ENCODE peak calls at places on chromosomes 6 and 20, in nine cellular contexts. R is MM.1S, L is H9, Q is SK-N-SH, T is fibroblast of lung, F is DND-41, A is PC-3, U is neuronal stem cell, I is hepatocyte. D is an unnamed sample.

GRCh38 chr6:39166189-39166917 is 51.4 kb upstream of the SAYSD1 start:
- DNase-seq in A (peak), L (peak), F (peak), Q (peak), R (peak), U (peak), I (peak), T (peak), D (peak)

GRCh38 chr6:42550277-42550676 is 13.6 kb upstream of the UBR2 start:
- DNase-seq in F (no peak), A (no peak), U (no peak), T (no peak), Q (no peak), R (no peak), L (no peak), I (no peak), D (no peak)

GRCh38 chr6:44474643-44475042 is 87.1 kb downstream of the CDC5L start:
- DNase-seq in U (no peak), Q (no peak), L (no peak), F (no peak), A (peak), I (no peak), T (no peak), R (no peak), D (no peak)

GRCh38 chr6:100568255-100568654 is 103.5 kb upstream of the SIM1 start:
- DNase-seq in T (peak), Q (no peak), U (no peak), A (no peak), I (no peak), R (no peak), L (no peak), F (peak), D (no peak)

GRCh38 chr6:26250806-26251075 is 114.3 kb upstream of the BTN3A2 start:
- DNase-seq in R (no peak), U (no peak), I (no peak), T (no peak), F (no peak), A (no peak), Q (no peak), L (no peak), D (peak)

GRCh38 chr6:3240595-3240994 is 13.1 kb upstream of the TUBB2B start:
- DNase-seq in Q (no peak), L (no peak), I (no peak), R (no peak), U (no peak), T (no peak), F (no peak), A (no peak), D (no peak)

GRCh38 chr6:23655502-23655901 is 470.5 kb upstream of the NRSN1 start:
- DNase-seq in R (no peak), Q (peak), I (no peak), A (no peak), L (no peak), T (no peak), F (no peak), U (no peak), D (no peak)

GRCh38 chr6:105882833-105883232 is 203.3 kb upstream of the PRDM1 start:
- DNase-seq in F (no peak), Q (no peak), A (no peak), I (no peak), T (peak), L (no peak), U (no peak), R (no peak), D (no peak)

GRCh38 chr6:69696273-69696672 is 100.5 kb downstream of the LMBRD1 start:
- DNase-seq in Q (no peak), A (peak), R (no peak), U (no peak), F (no peak), I (no peak), L (no peak), T (peak), D (no peak)

GRCh38 chr6:12147557-12148316 is 135.6 kb downstream of the HIVEP1 start:
- DNase-seq in Q (no peak), U (no peak), L (no peak), R (no peak), A (peak), I (no peak), F (no peak), T (peak), D (no peak)

GRCh38 chr6:71082033-71082620 is 125.3 kb upstream of the B3GAT2 start:
- DNase-seq in I (no peak), U (no peak), T (peak), F (no peak), A (no peak), L (no peak), R (no peak), Q (no peak), D (no peak)

GRCh38 chr20:52890130-52890529 is 82.0 kb upstream of the TSHZ2 start:
- DNase-seq in R (no peak), I (no peak), F (no peak), Q (no peak), T (no peak), L (no peak), A (no peak), U (no peak), D (no peak)

GRCh38 chr6:150392452-150393220 is 23.8 kb downstream of the IYD start:
- DNase-seq in R (no peak), A (peak), Q (no peak), U (no peak), F (no peak), I (peak), L (no peak), T (no peak), D (no peak)

GRCh38 chr6:145809785-145810184 is 4.8 kb downstream of the FBXO30 start:
- DNase-seq in T (peak), A (no peak), L (no peak), F (no peak), U (no peak), I (no peak), R (no peak), Q (no peak), D (no peak)

GRCh38 chr6:90521955-90522354 is 64.9 kb downstream of the MAP3K7 start:
- DNase-seq in R (no peak), Q (no peak), L (no peak), U (no peak), T (no peak), I (no peak), A (no peak), F (no peak), D (no peak)

GRCh38 chr6:90098637-90099036 is 198.0 kb downstream of the BACH2 start:
- DNase-seq in L (no peak), T (peak), I (no peak), Q (no peak), F (no peak), U (no peak), A (no peak), R (no peak), D (no peak)

GRCh38 chr6:170445487-170445886 is 107.6 kb downstream of the PSMB1 start:
- DNase-seq in Q (no peak), L (no peak), F (no peak), T (no peak), I (no peak), R (no peak), A (no peak), U (no peak), D (no peak)

GRCh38 chr20:41537865-41538264 is 80.3 kb downstream of the CHD6 start:
- DNase-seq in F (no peak), A (no peak), Q (no peak), R (no peak), I (no peak), U (no peak), L (no peak), T (no peak), D (no peak)

GRCh38 chr20:20606046-20606445 is 106.4 kb downstream of the RALGAPA2 start:
- DNase-seq in I (no peak), F (no peak), T (no peak), U (no peak), R (no peak), Q (no peak), L (no peak), A (no peak), D (no peak)

GRCh38 chr6:144999127-144999526 is 714.0 kb downstream of the UTRN start:
- DNase-seq in I (no peak), R (no peak), L (no peak), A (peak), T (no peak), U (no peak), Q (no peak), F (no peak), D (no peak)

GRCh38 chr6:1445650-1446645 is 56.6 kb downstream of the FOXF2 start:
- DNase-seq in I (no peak), A (no peak), T (no peak), R (no peak), U (no peak), L (no peak), F (no peak), Q (no peak), D (no peak)

DNA sequence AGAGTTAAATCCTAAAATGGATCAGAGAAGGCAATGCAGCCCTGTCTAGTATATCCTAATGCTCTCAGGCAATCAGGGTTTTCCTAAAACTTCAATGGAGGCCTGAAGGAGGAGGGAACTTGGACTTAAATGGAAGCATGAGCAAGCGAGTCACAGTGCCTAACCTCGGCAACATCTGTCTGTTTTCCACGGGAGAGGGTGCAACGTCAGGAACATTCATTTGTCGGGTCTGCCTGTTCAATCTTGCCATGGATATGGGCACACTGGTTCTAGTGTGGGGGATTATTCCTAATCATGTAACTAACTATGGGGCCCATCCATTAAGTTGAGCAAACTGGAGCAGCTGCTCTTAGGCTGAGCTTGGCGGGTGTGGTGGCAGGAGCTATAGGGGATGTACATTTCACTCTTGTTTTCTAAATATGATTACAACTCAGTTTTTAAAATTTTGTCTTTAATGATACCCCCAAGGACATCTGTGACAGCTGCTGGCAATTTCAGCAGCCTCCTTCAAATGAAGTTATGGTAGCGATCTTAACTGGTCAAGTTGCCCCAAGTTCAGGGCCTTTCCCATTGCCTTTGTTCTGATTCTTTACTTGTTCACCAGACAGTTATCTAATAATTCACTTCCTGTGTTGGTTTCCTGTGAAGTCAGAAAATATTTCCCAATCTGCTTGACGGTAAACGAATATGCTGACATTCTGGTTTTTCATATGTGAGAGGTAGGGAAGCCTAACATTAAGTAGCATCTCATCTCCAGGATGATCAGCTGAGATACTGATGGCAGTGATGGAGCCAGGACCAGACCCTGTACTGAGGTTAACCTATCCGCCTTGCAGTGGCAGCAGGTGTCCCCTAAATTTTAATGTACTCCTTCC is 21.6 kb downstream of the DSE start:
- DNase-seq in A (peak), I (no peak), T (peak), F (no peak), U (no peak), Q (no peak), R (peak), L (no peak), D (no peak)
- H3K4me2 ChIP-seq in A (peak), I (no peak), T (no peak), F (no peak), U (no peak), Q (no peak), R (peak), L (no peak), D (no peak)

GRCh38 chr20:5041433-5041832 is 40.1 kb upstream of the SLC23A2 start:
- DNase-seq in R (no peak), F (no peak), U (no peak), A (no peak), Q (no peak), T (peak), L (peak), I (peak), D (peak)

GRCh38 chr20:5039889-5040288 is 38.6 kb upstream of the SLC23A2 start:
- DNase-seq in F (no peak), Q (no peak), T (no peak), A (no peak), L (no peak), U (no peak), R (no peak), I (no peak), D (no peak)

GRCh38 chr20:5039255-5039657 is 37.9 kb upstream of the SLC23A2 start:
- DNase-seq in U (no peak), A (no peak), I (no peak), T (no peak), F (no peak), R (no peak), L (no peak), Q (no peak), D (no peak)

GRCh38 chr20:5040345-5040744 is 39.0 kb upstream of the SLC23A2 start:
- DNase-seq in A (no peak), Q (no peak), L (no peak), I (no peak), T (no peak), F (no peak), U (no peak), R (no peak), D (no peak)

GRCh38 chr20:5044075-5044620 is 42.8 kb upstream of the SLC23A2 start:
- DNase-seq in U (no peak), F (no peak), A (no peak), I (no peak), L (no peak), Q (no peak), T (no peak), R (no peak), D (no peak)
- H3K4me2 ChIP-seq in U (no peak), F (no peak), A (no peak), I (no peak), L (no peak), Q (no peak), T (no peak), R (no peak), D (no peak)

GRCh38 chr6:41434803-41435470 is 99.5 kb downstream of the NCR2 start:
- DNase-seq in L (no peak), Q (no peak), R (no peak), T (no peak), F (no peak), I (no peak), U (no peak), A (no peak), D (no peak)
- H3K4me2 ChIP-seq in L (no peak), Q (no peak), R (no peak), T (no peak), F (no peak), I (no peak), U (no peak), A (no peak), D (no peak)

GRCh38 chr20:38471987-38472512 is 593 bp upstream of the RALGAPB start:
- DNase-seq in A (no peak), T (no peak), I (peak), Q (no peak), U (no peak), L (no peak), R (no peak), F (no peak), D (no peak)
- H3K4me2 ChIP-seq in A (peak), T (peak), I (peak), Q (peak), U (peak), L (peak), R (peak), F (peak), D (peak)

DNA sequence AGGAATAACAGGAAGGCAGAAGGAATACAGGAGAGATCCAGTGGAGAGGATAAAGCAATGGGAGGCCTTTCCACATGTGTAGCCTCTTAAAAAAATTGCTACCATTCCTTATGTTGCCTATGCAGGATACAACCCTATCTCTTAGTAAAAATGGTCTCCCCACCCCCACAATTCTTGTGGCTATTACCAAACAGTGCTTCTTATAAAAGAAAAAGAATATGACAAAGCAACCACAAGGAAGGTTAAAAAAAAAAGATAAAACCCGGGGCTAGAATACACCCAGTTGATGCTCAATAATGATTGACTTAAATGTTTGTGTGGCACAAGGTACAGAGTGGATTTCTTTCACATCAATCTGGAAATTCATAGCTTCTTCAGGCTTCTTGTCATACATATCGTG is 250.9 kb downstream of the HIVEP2 start:
- DNase-seq in I (no peak), Q (no peak), U (no peak), L (no peak), R (no peak), F (no peak), A (no peak), T (peak), D (no peak)
- H3K4me2 ChIP-seq in I (no peak), Q (no peak), U (no peak), L (no peak), R (no peak), F (no peak), A (no peak), T (no peak), D (no peak)